ENCODE peak calls at places on chromosomes 6 and 20, in eight cellular contexts. One of them, this sample, is unnamed.

GRCh38 chr6:27138837-27139752 is 108.4 kb upstream of the PRSS16 start:
- DNase-seq in IMR-90: peak; percentile 60
- DNase-seq in brain microvascular endothelial cell: peak; percentile 9
- DNase-seq in left ventricle myocardium inferior: peak; percentile 31
- DNase-seq in neural progenitor cell: peak; percentile 84
- DNase-seq in spleen: peak; percentile 89
- DNase-seq in HCT116: no peak
- DNase-seq in left lung: peak; percentile 70
- DNase-seq in this sample: no peak

GRCh38 chr6:131867744-131868143 is 59.9 kb downstream of the ENPP1 start:
- DNase-seq in brain microvascular endothelial cell: peak; percentile 38
- DNase-seq in left ventricle myocardium inferior: no peak
- DNase-seq in spleen: no peak
- DNase-seq in HCT116: no peak
- DNase-seq in IMR-90: peak; percentile 66
- DNase-seq in left lung: no peak
- DNase-seq in neural progenitor cell: no peak
- DNase-seq in this sample: no peak

GRCh38 chr6:155171109-155171746 is 92.6 kb upstream of the CLDN20 start:
- DNase-seq in left lung: no peak
- DNase-seq in IMR-90: peak; percentile 89
- DNase-seq in left ventricle myocardium inferior: no peak
- DNase-seq in brain microvascular endothelial cell: peak; percentile 90
- DNase-seq in HCT116: peak; percentile 97
- DNase-seq in spleen: no peak
- DNase-seq in neural progenitor cell: no peak
- DNase-seq in this sample: no peak

GRCh38 chr6:35469711-35470662 is 1.8 kb downstream of the RPL10A start:
- DNase-seq in left ventricle myocardium inferior: no peak
- DNase-seq in left lung: no peak
- DNase-seq in brain microvascular endothelial cell: no peak
- DNase-seq in IMR-90: no peak
- DNase-seq in HCT116: no peak
- DNase-seq in spleen: no peak
- DNase-seq in neural progenitor cell: no peak
- DNase-seq in this sample: no peak

GRCh38 chr6:155782320-155782730 is 326.7 kb upstream of the NOX3 start:
- DNase-seq in HCT116: peak; percentile 95
- DNase-seq in left lung: no peak
- DNase-seq in brain microvascular endothelial cell: peak; percentile 91
- DNase-seq in left ventricle myocardium inferior: no peak
- DNase-seq in neural progenitor cell: no peak
- DNase-seq in IMR-90: peak; percentile 99
- DNase-seq in spleen: no peak
- DNase-seq in this sample: peak; percentile 87

GRCh38 chr6:167565884-167566491 is 241.1 kb downstream of the TTLL2 start:
- DNase-seq in neural progenitor cell: peak; percentile 23
- DNase-seq in left lung: no peak
- DNase-seq in brain microvascular endothelial cell: no peak
- DNase-seq in spleen: peak; percentile 84
- DNase-seq in left ventricle myocardium inferior: peak; percentile 54
- DNase-seq in IMR-90: no peak
- DNase-seq in HCT116: no peak
- DNase-seq in this sample: no peak

GRCh38 chr20:33125983-33126382 is 42.0 kb upstream of the BPIFA2 start:
- DNase-seq in left lung: no peak
- DNase-seq in neural progenitor cell: peak; percentile 40
- DNase-seq in brain microvascular endothelial cell: no peak
- DNase-seq in HCT116: no peak
- DNase-seq in left ventricle myocardium inferior: no peak
- DNase-seq in spleen: no peak
- DNase-seq in IMR-90: no peak
- DNase-seq in this sample: no peak

GRCh38 chr20:61440548-61441055 is 188.5 kb downstream of the CDH4 start:
- DNase-seq in brain microvascular endothelial cell: no peak
- DNase-seq in left lung: no peak
- DNase-seq in spleen: no peak
- DNase-seq in left ventricle myocardium inferior: no peak
- DNase-seq in IMR-90: no peak
- DNase-seq in HCT116: no peak
- DNase-seq in neural progenitor cell: peak; percentile 65
- DNase-seq in this sample: no peak

GRCh38 chr20:5153152-5153467 is 26.3 kb downstream of the CDS2 start:
- DNase-seq in left ventricle myocardium inferior: no peak
- DNase-seq in brain microvascular endothelial cell: no peak
- DNase-seq in left lung: no peak
- DNase-seq in IMR-90: no peak
- DNase-seq in spleen: no peak
- DNase-seq in neural progenitor cell: no peak
- DNase-seq in HCT116: no peak
- DNase-seq in this sample: no peak

GRCh38 chr6:83055366-83055964 is 10.2 kb downstream of the UBE3D start:
- DNase-seq in spleen: no peak
- DNase-seq in IMR-90: peak; percentile 47
- DNase-seq in left lung: no peak
- DNase-seq in brain microvascular endothelial cell: peak; percentile 49
- DNase-seq in neural progenitor cell: peak; percentile 73
- DNase-seq in HCT116: peak; percentile 8
- DNase-seq in left ventricle myocardium inferior: no peak
- DNase-seq in this sample: no peak

GRCh38 chr6:1494671-1495070 is 105.3 kb downstream of the FOXF2 start:
- DNase-seq in brain microvascular endothelial cell: no peak
- DNase-seq in left lung: no peak
- DNase-seq in spleen: no peak
- DNase-seq in IMR-90: no peak
- DNase-seq in HCT116: no peak
- DNase-seq in neural progenitor cell: no peak
- DNase-seq in left ventricle myocardium inferior: no peak
- DNase-seq in this sample: no peak

GRCh38 chr20:32126919-32127318 is 17.4 kb downstream of the TM9SF4 start:
- DNase-seq in neural progenitor cell: no peak
- DNase-seq in left lung: no peak
- DNase-seq in left ventricle myocardium inferior: no peak
- DNase-seq in IMR-90: no peak
- DNase-seq in brain microvascular endothelial cell: no peak
- DNase-seq in spleen: no peak
- DNase-seq in HCT116: no peak
- DNase-seq in this sample: no peak

GRCh38 chr6:52686878-52687699 is 16.2 kb downstream of the TMEM14A start:
- DNase-seq in spleen: no peak
- DNase-seq in HCT116: no peak
- DNase-seq in brain microvascular endothelial cell: no peak
- DNase-seq in left lung: no peak
- DNase-seq in neural progenitor cell: no peak
- DNase-seq in left ventricle myocardium inferior: no peak
- DNase-seq in IMR-90: no peak
- DNase-seq in this sample: no peak

GRCh38 chr6:121780325-121781313 is 345.2 kb downstream of the GJA1 start:
- DNase-seq in neural progenitor cell: no peak
- DNase-seq in left ventricle myocardium inferior: peak; percentile 78
- DNase-seq in HCT116: peak; percentile 8
- DNase-seq in spleen: no peak
- DNase-seq in brain microvascular endothelial cell: peak; percentile 59
- DNase-seq in IMR-90: peak; percentile 92
- DNase-seq in left lung: peak; percentile 47
- DNase-seq in this sample: peak; percentile 74

GRCh38 chr6:7684076-7684475 is 41.8 kb upstream of the BMP6 start:
- DNase-seq in left lung: no peak
- DNase-seq in IMR-90: no peak
- DNase-seq in HCT116: no peak
- DNase-seq in brain microvascular endothelial cell: peak; percentile 33
- DNase-seq in left ventricle myocardium inferior: no peak
- DNase-seq in neural progenitor cell: no peak
- DNase-seq in spleen: no peak
- DNase-seq in this sample: no peak

GRCh38 chr20:58458342-58459057 is 56.7 kb downstream of the APCDD1L start:
- DNase-seq in IMR-90: peak; percentile 76
- DNase-seq in brain microvascular endothelial cell: peak; percentile 41
- DNase-seq in HCT116: no peak
- DNase-seq in left lung: no peak
- DNase-seq in spleen: no peak
- DNase-seq in left ventricle myocardium inferior: no peak
- DNase-seq in neural progenitor cell: peak; percentile 40
- DNase-seq in this sample: no peak
- H3K27ac ChIP-seq in IMR-90: no peak overlapping the region
- H3K27ac ChIP-seq in brain microvascular endothelial cell: peak overlapping the region; percentile 3
- H3K27ac ChIP-seq in HCT116: no peak overlapping the region
- H3K27ac ChIP-seq in left lung: no peak overlapping the region
- H3K27ac ChIP-seq in spleen: no peak overlapping the region
- H3K27ac ChIP-seq in left ventricle myocardium inferior: no peak overlapping the region
- H3K27ac ChIP-seq in neural progenitor cell: no peak overlapping the region
- H3K27ac ChIP-seq in this sample: no peak overlapping the region

GRCh38 chr6:3159805-3160781 is 2.7 kb upstream of the TUBB2A start:
- DNase-seq in left lung: no peak
- DNase-seq in IMR-90: no peak
- DNase-seq in spleen: peak; percentile 79
- DNase-seq in neural progenitor cell: peak; percentile 36
- DNase-seq in HCT116: peak; percentile 33
- DNase-seq in left ventricle myocardium inferior: no peak
- DNase-seq in brain microvascular endothelial cell: no peak
- DNase-seq in this sample: no peak

GRCh38 chr6:3164388-3164787 is 7.0 kb upstream of the TUBB2A start:
- DNase-seq in spleen: no peak
- DNase-seq in neural progenitor cell: no peak
- DNase-seq in brain microvascular endothelial cell: no peak
- DNase-seq in HCT116: no peak
- DNase-seq in left ventricle myocardium inferior: no peak
- DNase-seq in IMR-90: no peak
- DNase-seq in left lung: no peak
- DNase-seq in this sample: no peak

GRCh38 chr6:3163248-3163594 is 5.9 kb upstream of the TUBB2A start:
- DNase-seq in IMR-90: no peak
- DNase-seq in HCT116: no peak
- DNase-seq in spleen: no peak
- DNase-seq in left lung: peak; percentile 46
- DNase-seq in brain microvascular endothelial cell: no peak
- DNase-seq in left ventricle myocardium inferior: no peak
- DNase-seq in neural progenitor cell: no peak
- DNase-seq in this sample: no peak

GRCh38 chr6:3162067-3162497 is 4.7 kb upstream of the TUBB2A start:
- DNase-seq in IMR-90: no peak
- DNase-seq in spleen: no peak
- DNase-seq in brain microvascular endothelial cell: no peak
- DNase-seq in neural progenitor cell: peak; percentile 38
- DNase-seq in HCT116: no peak
- DNase-seq in left ventricle myocardium inferior: no peak
- DNase-seq in left lung: no peak
- DNase-seq in this sample: no peak

GRCh38 chr6:3162565-3163247 is 5.4 kb upstream of the TUBB2A start:
- DNase-seq in spleen: peak; percentile 90
- DNase-seq in brain microvascular endothelial cell: peak; percentile 53
- DNase-seq in left lung: peak; percentile 73
- DNase-seq in HCT116: peak; percentile 56
- DNase-seq in IMR-90: peak; percentile 71
- DNase-seq in neural progenitor cell: peak; percentile 93
- DNase-seq in left ventricle myocardium inferior: peak; percentile 70
- DNase-seq in this sample: no peak
- TF ChIP-seq CTCF in spleen: peak; percentile 7
- TF ChIP-seq CTCF in brain microvascular endothelial cell: peak; percentile 38
- TF ChIP-seq CTCF in left lung: no peak
- TF ChIP-seq CTCF in HCT116: no peak
- TF ChIP-seq CTCF in IMR-90: peak; percentile 15
- TF ChIP-seq CTCF in neural progenitor cell: peak; percentile 25
- TF ChIP-seq CTCF in left ventricle myocardium inferior: peak; percentile 12
- TF ChIP-seq CTCF in this sample: peak; percentile 20

DNA sequence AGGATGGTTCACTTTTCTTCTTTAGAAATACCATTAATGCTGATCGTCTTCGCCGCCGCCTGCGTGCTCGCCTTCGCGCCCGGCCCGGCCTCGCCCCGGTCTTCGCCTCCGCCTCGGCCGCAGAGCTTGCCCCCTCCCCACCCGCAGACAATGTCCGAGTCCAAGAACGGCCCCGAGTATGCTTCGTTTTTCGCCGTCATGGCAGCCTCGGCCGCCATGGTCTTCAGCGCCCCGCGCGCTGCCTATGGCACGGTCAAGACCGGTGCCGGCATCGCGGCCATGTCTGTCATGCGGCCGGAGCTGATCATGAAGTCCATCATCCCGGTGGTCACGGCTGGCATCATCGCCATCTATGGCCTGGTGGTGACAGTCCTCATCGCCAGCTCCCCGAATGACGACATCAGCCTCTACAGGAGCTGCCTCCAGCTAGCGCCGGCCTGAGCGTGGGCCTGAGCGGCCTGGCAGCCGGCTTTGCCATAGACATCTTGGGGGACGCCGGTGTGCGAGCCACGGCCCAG is 4.7 kb upstream of the PRPH2 start:
- DNase-seq in left lung: peak; percentile 40
- DNase-seq in neural progenitor cell: no peak
- DNase-seq in IMR-90: peak; percentile 21
- DNase-seq in brain microvascular endothelial cell: no peak
- DNase-seq in spleen: peak; percentile 80
- DNase-seq in HCT116: no peak
- DNase-seq in left ventricle myocardium inferior: peak; percentile 28
- DNase-seq in this sample: no peak
- H3K27ac ChIP-seq in left lung: peak overlapping the region; percentile 86
- H3K27ac ChIP-seq in neural progenitor cell: no peak overlapping the region
- H3K27ac ChIP-seq in IMR-90: peak overlapping the region; percentile 92
- H3K27ac ChIP-seq in brain microvascular endothelial cell: peak overlapping the region; percentile 18
- H3K27ac ChIP-seq in spleen: peak overlapping the region; percentile 87
- H3K27ac ChIP-seq in HCT116: no peak overlapping the region
- H3K27ac ChIP-seq in left ventricle myocardium inferior: peak overlapping the region; percentile 86
- H3K27ac ChIP-seq in this sample: peak overlapping the region; percentile 49

GRCh38 chr6:150719861-150720260 is 120.2 kb downstream of the PLEKHG1 start:
- DNase-seq in left ventricle myocardium inferior: no peak
- DNase-seq in spleen: no peak
- DNase-seq in IMR-90: no peak
- DNase-seq in neural progenitor cell: no peak
- DNase-seq in left lung: no peak
- DNase-seq in brain microvascular endothelial cell: no peak
- DNase-seq in HCT116: no peak
- DNase-seq in this sample: no peak

GRCh38 chr6:150720774-150721233 is 121.1 kb downstream of the PLEKHG1 start:
- DNase-seq in spleen: no peak
- DNase-seq in left lung: no peak
- DNase-seq in brain microvascular endothelial cell: peak; percentile 13
- DNase-seq in neural progenitor cell: peak; percentile 67
- DNase-seq in left ventricle myocardium inferior: no peak
- DNase-seq in HCT116: peak; percentile 73
- DNase-seq in IMR-90: no peak
- DNase-seq in this sample: no peak

GRCh38 chr6:150719099-150719767 is 119.5 kb downstream of the PLEKHG1 start:
- DNase-seq in IMR-90: peak; percentile 9
- DNase-seq in brain microvascular endothelial cell: no peak
- DNase-seq in neural progenitor cell: no peak
- DNase-seq in spleen: no peak
- DNase-seq in left ventricle myocardium inferior: no peak
- DNase-seq in HCT116: no peak
- DNase-seq in left lung: no peak
- DNase-seq in this sample: no peak

GRCh38 chr6:150715132-150715531 is 115.4 kb downstream of the PLEKHG1 start:
- DNase-seq in brain microvascular endothelial cell: no peak
- DNase-seq in spleen: no peak
- DNase-seq in left ventricle myocardium inferior: no peak
- DNase-seq in IMR-90: no peak
- DNase-seq in neural progenitor cell: no peak
- DNase-seq in HCT116: no peak
- DNase-seq in left lung: no peak
- DNase-seq in this sample: no peak

DNA sequence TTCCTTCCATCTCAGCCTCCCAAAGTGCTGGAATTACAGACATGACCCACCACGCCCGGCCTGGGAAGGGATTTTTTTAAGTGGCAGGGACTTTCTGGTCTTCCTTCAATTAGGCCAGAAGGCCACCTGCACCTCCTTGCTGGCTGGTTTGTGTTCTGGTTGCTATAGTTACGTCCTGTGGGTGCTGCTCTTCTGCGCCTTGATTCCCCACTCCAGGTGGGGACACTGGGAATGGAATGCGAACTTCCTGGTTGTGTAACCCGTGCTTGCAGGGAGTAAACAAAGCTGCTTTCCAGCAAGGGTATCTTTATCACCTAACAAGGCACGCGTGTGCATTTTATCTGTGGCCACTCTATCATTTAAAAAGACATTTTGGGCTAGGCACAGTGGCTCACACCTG is 117.7 kb downstream of the PLEKHG1 start:
- DNase-seq in HCT116: no peak
- DNase-seq in neural progenitor cell: no peak
- DNase-seq in spleen: no peak
- DNase-seq in left lung: peak; percentile 72
- DNase-seq in brain microvascular endothelial cell: no peak
- DNase-seq in IMR-90: no peak
- DNase-seq in left ventricle myocardium inferior: no peak
- DNase-seq in this sample: no peak
- TF ChIP-seq CTCF in HCT116: no peak
- TF ChIP-seq CTCF in neural progenitor cell: no peak
- TF ChIP-seq CTCF in spleen: no peak
- TF ChIP-seq CTCF in left lung: no peak
- TF ChIP-seq CTCF in brain microvascular endothelial cell: no peak
- TF ChIP-seq CTCF in IMR-90: no peak
- TF ChIP-seq CTCF in left ventricle myocardium inferior: no peak
- TF ChIP-seq CTCF in this sample: no peak